ENCODE peak calls at places on chromosomes 5 and 9, in four cellular contexts. O is T-helper 17 cell, R is midbrain, Z is glutamatergic neuron. S is an unnamed sample.

GRCh38 chr5:171852255-171852681 is 66.7 kb downstream of the SMIM23 start:
- DNase-seq in O (no peak), R (no peak), Z (no peak), S (no peak)

GRCh38 chr9:93301291-93301811 is 117.4 kb downstream of the WNK2 start:
- DNase-seq in O (no peak), R (no peak), Z (no peak), S (no peak)

GRCh38 chr5:129241755-129242154 is 147.2 kb downstream of the ISOC1 start:
- DNase-seq in O (no peak), R (no peak), Z (no peak), S (no peak)

GRCh38 chr9:37999501-38000189 is 69.4 kb downstream of the SHB start:
- DNase-seq in O (no peak), R (peak), Z (no peak), S (no peak)

GRCh38 chr5:144390133-144390532 is 219.5 kb downstream of the KCTD16 start:
- DNase-seq in O (no peak), R (no peak), Z (no peak), S (no peak)

GRCh38 chr9:135273077-135273476 is 185.6 kb downstream of the OLFM1 start:
- DNase-seq in O (no peak), R (no peak), Z (peak), S (no peak)

GRCh38 chr5:140468188-140468587 is 66.6 kb downstream of the ANKHD1 start:
- DNase-seq in O (no peak), R (no peak), Z (no peak), S (no peak)

GRCh38 chr5:119017999-119018398 is 29.7 kb upstream of the DTWD2 start:
- DNase-seq in O (no peak), R (no peak), Z (no peak), S (no peak)

GRCh38 chr9:86353591-86354047 is 591 bp downstream of the TUT7 start:
- DNase-seq in O (no peak), R (no peak), Z (no peak), S (no peak)

GRCh38 chr9:120571443-120572257 is 8.3 kb downstream of the CDK5RAP2 start:
- DNase-seq in O (no peak), R (peak), Z (no peak), S (no peak)

GRCh38 chr9:125240649-125240999 is 519 bp downstream of the HSPA5 start:
- DNase-seq in O (peak), R (no peak), Z (peak), S (no peak)

GRCh38 chr5:132837868-132838267 is 7.4 kb upstream of the SHROOM1 start:
- DNase-seq in O (no peak), R (no peak), Z (no peak), S (no peak)

GRCh38 chr9:75855509-75855908 is 35.0 kb upstream of the PCSK5 start:
- DNase-seq in O (no peak), R (peak), Z (no peak), S (no peak)

GRCh38 chr9:14250779-14251145 is 63.2 kb downstream of the NFIB start:
- DNase-seq in O (no peak), R (no peak), Z (no peak), S (no peak)

GRCh38 chr5:168114444-168115017 is 176.9 kb upstream of the WWC1 start:
- DNase-seq in O (peak), R (no peak), Z (peak), S (peak)

GRCh38 chr5:14032944-14033343 is 88.5 kb upstream of the DNAH5 start:
- DNase-seq in O (no peak), R (no peak), Z (no peak), S (no peak)

GRCh38 chr5:169864483-169864882 is 115.8 kb downstream of the INSYN2B start:
- DNase-seq in O (no peak), R (no peak), Z (no peak), S (no peak)

S was measured in ecto neural progenitor cell.